ENCODE peak calls at places on chromosome 5, in five cellular contexts. L is pons, R is astrocyte of the spinal cord, U is AG08395, D is cardiac muscle cell. V is an unnamed sample.

GRCh38 chr5:136036991-136037705 is 8.4 kb downstream of the TGFBI start:
- DNase-seq in D (no peak), U (peak; percentile 69), L (no peak), R (peak; percentile 91), V (peak; percentile 82)

GRCh38 chr5:1836891-1837880 is 36.0 kb downstream of the NDUFS6 start:
- DNase-seq in L (no peak), U (no peak), R (no peak), D (no peak), V (no peak)

GRCh38 chr5:80070338-80071056 is 35.3 kb downstream of the THBS4 start:
- DNase-seq in D (no peak), L (no peak), U (peak; percentile 15), R (no peak), V (no peak)

GRCh38 chr5:113606298-113607134 is 93.0 kb downstream of the YTHDC2 start:
- DNase-seq in L (peak; percentile 78), D (peak; percentile 79), U (peak; percentile 54), R (peak; percentile 55), V (peak; percentile 81)

GRCh38 chr5:60916646-60917045 is 28.2 kb downstream of the ERCC8 start:
- DNase-seq in R (no peak), L (no peak), D (no peak), U (no peak), V (no peak)

GRCh38 chr5:145509336-145510150 is 325.6 kb downstream of the PRELID2 start:
- DNase-seq in U (no peak), L (no peak), R (no peak), D (no peak), V (peak; percentile 13)

GRCh38 chr5:168886153-168886552 is 307.0 kb upstream of the PANK3 start:
- DNase-seq in L (no peak), R (no peak), D (peak; percentile 49), U (no peak), V (no peak)

GRCh38 chr5:134784946-134785620 is 26.5 kb downstream of the DDX46 start:
- DNase-seq in U (peak; percentile 65), D (no peak), L (no peak), R (peak; percentile 71), V (peak; percentile 49)

GRCh38 chr5:84088996-84089395 is 295.7 kb downstream of the EDIL3 start:
- DNase-seq in L (peak; percentile 41), D (no peak), U (peak; percentile 3), R (peak; percentile 28), V (peak; percentile 41)

GRCh38 chr5:35600591-35600990 is 17.1 kb upstream of the SPEF2 start:
- DNase-seq in R (no peak), U (no peak), L (no peak), D (no peak), V (no peak)

GRCh38 chr5:75706775-75707174 is 10.5 kb downstream of the POC5 start:
- DNase-seq in L (no peak), D (no peak), R (no peak), U (no peak), V (no peak)

GRCh38 chr5:124599048-124599973 is 147.1 kb downstream of the ZNF608 start:
- DNase-seq in U (peak; percentile 4), L (peak; percentile 94), D (peak; percentile 25), R (peak; percentile 83), V (peak; percentile 95)

GRCh38 chr5:98144710-98145109 is 628.8 kb upstream of the RGMB start:
- DNase-seq in L (peak; percentile 17), D (no peak), R (no peak), U (no peak), V (peak; percentile 5)

GRCh38 chr5:172816887-172817418 is 17.1 kb upstream of the ERGIC1 start:
- DNase-seq in R (peak; percentile 75), D (no peak), U (peak; percentile 86), L (no peak), V (peak; percentile 46)

GRCh38 chr5:151085517-151086031 is 4.7 kb upstream of the TNIP1 start:
- DNase-seq in U (no peak), L (no peak), R (no peak), D (peak; percentile 44), V (peak; percentile 48)

GRCh38 chr5:67095346-67095871 is 101.2 kb downstream of the CD180 start:
- DNase-seq in U (peak; percentile 22), L (peak; percentile 75), R (peak; percentile 60), D (no peak), V (peak; percentile 54)

GRCh38 chr5:527646-528591 is 3.7 kb upstream of the SLC9A3 start:
- DNase-seq in D (no peak), L (no peak), R (no peak), U (no peak), V (no peak)

GRCh38 chr5:32536246-32536645 is 49.1 kb upstream of the SUB1 start:
- DNase-seq in D (no peak), L (no peak), R (no peak), U (no peak), V (no peak)

GRCh38 chr5:178433273-178433775 is 156.9 kb downstream of the COL23A1 start:
- DNase-seq in D (no peak), U (peak; percentile 56), L (no peak), R (no peak), V (no peak)

GRCh38 chr5:122639852-122640251 is 135.0 kb upstream of the SNX2 start:
- DNase-seq in D (no peak), L (no peak), R (no peak), U (no peak), V (no peak)

GRCh38 chr5:132103380-132103951 is 29.9 kb downstream of the CSF2 start:
- DNase-seq in D (peak; percentile 38), U (peak; percentile 91), R (peak; percentile 94), L (peak; percentile 5), V (peak; percentile 95)

GRCh38 chr5:79333852-79334557 is 98.1 kb downstream of the JMY start:
- DNase-seq in D (no peak), R (no peak), L (no peak), U (no peak), V (no peak)

GRCh38 chr5:53194086-53194485 is 84.5 kb upstream of the MOCS2 start:
- DNase-seq in R (no peak), L (no peak), U (no peak), D (no peak), V (no peak)

GRCh38 chr5:55544341-55544740 is 9.6 kb upstream of the PLPP1 start:
- DNase-seq in L (no peak), D (no peak), R (no peak), U (peak; percentile 46), V (no peak)

GRCh38 chr5:136023935-136024645 is 4.7 kb upstream of the TGFBI start:
- DNase-seq in R (peak; percentile 86), U (peak; percentile 77), L (peak; percentile 31), D (no peak), V (no peak)

GRCh38 chr5:33737284-33737683 is 154.5 kb downstream of the ADAMTS12 start:
- DNase-seq in U (no peak), D (no peak), R (no peak), L (no peak), V (no peak)

GRCh38 chr5:40386293-40386692 is 293.4 kb upstream of the PTGER4 start:
- DNase-seq in U (no peak), D (no peak), R (peak; percentile 66), L (no peak), V (no peak)

GRCh38 chr5:146079695-146080361 is 25.5 kb downstream of the PLAC8L1 start:
- DNase-seq in L (no peak), D (no peak), R (peak; percentile 2), U (no peak), V (no peak)